ENCODE peak calls at places on chromosome 11, in five cellular contexts. I is spleen, V is heart right ventricle, H is pancreas, E is neural progenitor cell. W is an unnamed sample.

GRCh38 chr11:60992842-60993409 is 21.4 kb downstream of the CD6 start:
- DNase-seq in V (no peak), H (no peak), E (no peak), I (no peak), W (no peak)

GRCh38 chr11:131423715-131424114 is 53.3 kb downstream of the NTM start:
- DNase-seq in H (no peak), I (no peak), E (no peak), V (no peak), W (no peak)

GRCh38 chr11:41872458-41872857 is 413.0 kb upstream of the LRRC4C start:
- DNase-seq in I (no peak), H (no peak), E (no peak), V (no peak), W (no peak)

GRCh38 chr11:62401356-62401755 is 17.5 kb upstream of the SCGB1A1 start:
- DNase-seq in V (no peak), E (no peak), H (no peak), I (peak; percentile 44), W (no peak)

GRCh38 chr11:23555085-23555484 is 694.8 kb upstream of the CCDC179 start:
- DNase-seq in V (no peak), E (no peak), I (no peak), H (no peak), W (no peak)

GRCh38 chr11:109309153-109309552 is 112.8 kb upstream of the C11orf87 start:
- DNase-seq in E (no peak), V (no peak), I (no peak), H (no peak), W (no peak)

GRCh38 chr11:133501643-133502535 is 30.4 kb downstream of the OPCML start:
- DNase-seq in V (no peak), H (no peak), I (no peak), E (peak; percentile 28), W (peak; percentile 69)

GRCh38 chr11:76566811-76567210 is 103.7 kb downstream of the LRRC32 start:
- DNase-seq in H (no peak), V (no peak), I (no peak), E (no peak), W (no peak)

GRCh38 chr11:47109882-47110281 is 66.8 kb downstream of the ARFGAP2 start:
- DNase-seq in V (no peak), H (no peak), E (no peak), I (no peak), W (no peak)

GRCh38 chr11:130452941-130453340 is 4.5 kb downstream of the ADAMTS15 start:
- DNase-seq in H (no peak), I (no peak), V (no peak), E (no peak), W (no peak)

GRCh38 chr11:128625766-128626165 is 38.4 kb upstream of the ETS1 start:
- DNase-seq in E (no peak), H (no peak), V (no peak), I (no peak), W (no peak)

GRCh38 chr11:33976351-33977199 is 75.0 kb upstream of the CAPRIN1 start:
- DNase-seq in E (no peak), I (no peak), V (no peak), H (no peak), W (no peak)

GRCh38 chr11:60985991-60986915 is 14.8 kb downstream of the CD6 start:
- DNase-seq in E (no peak), V (no peak), H (no peak), I (peak; percentile 91), W (no peak)

GRCh38 chr11:78190374-78190773 is 1.7 kb downstream of the USP35 start:
- DNase-seq in I (peak; percentile 46), H (no peak), V (no peak), E (no peak), W (no peak)

GRCh38 chr11:122095950-122096942 is 19.8 kb downstream of the BLID start:
- DNase-seq in H (no peak), E (no peak), I (no peak), V (no peak), W (no peak)

GRCh38 chr11:15923169-15923568 is 433.2 kb downstream of the SOX6 start:
- DNase-seq in H (no peak), V (no peak), I (no peak), E (peak; percentile 31), W (no peak)

GRCh38 chr11:92423133-92423532 is 198.5 kb downstream of the FAT3 start:
- DNase-seq in E (no peak), I (no peak), H (no peak), V (no peak), W (no peak)

GRCh38 chr11:92703431-92703830 is 266.0 kb upstream of the MTNR1B start:
- DNase-seq in E (no peak), V (no peak), H (no peak), I (no peak), W (no peak)

GRCh38 chr11:129652828-129653227 is 162.8 kb upstream of the TMEM45B start:
- DNase-seq in I (no peak), H (no peak), E (no peak), V (no peak), W (no peak)

GRCh38 chr11:35276396-35276795 is 137.4 kb downstream of the CD44 start:
- DNase-seq in I (no peak), V (no peak), E (no peak), H (peak; percentile 52), W (no peak)

GRCh38 chr11:10916674-10917073 is 58.8 kb upstream of the ZBED5 start:
- DNase-seq in H (no peak), I (no peak), E (no peak), V (no peak), W (no peak)

GRCh38 chr11:110376711-110377324 is 52.9 kb upstream of the FDX1 start:
- DNase-seq in H (peak; percentile 77), V (peak; percentile 85), I (no peak), E (peak; percentile 78), W (no peak)

GRCh38 chr11:122647728-122648127 is 7.8 kb upstream of the UBASH3B start:
- DNase-seq in V (no peak), H (no peak), E (no peak), I (no peak), W (no peak)

GRCh38 chr11:82823635-82824614 is 76.3 kb downstream of the PRCP start:
- DNase-seq in V (no peak), I (no peak), E (no peak), H (no peak), W (no peak)

GRCh38 chr11:47326198-47326597 is 26.3 kb downstream of the MYBPC3 start:
- DNase-seq in E (no peak), H (no peak), I (no peak), V (no peak), W (no peak)

GRCh38 chr11:86160546-86161149 is 83.9 kb upstream of the EED start:
- DNase-seq in I (no peak), E (no peak), V (no peak), H (no peak), W (no peak)

GRCh38 chr11:41534861-41535260 is 75.4 kb upstream of the LRRC4C start:
- DNase-seq in I (no peak), E (no peak), H (no peak), V (no peak), W (no peak)

GRCh38 chr11:43943931-43944751 is 1.7 kb downstream of the C11orf96 start:
- DNase-seq in E (peak; percentile 42), H (no peak), V (no peak), I (peak; percentile 76), W (no peak)

GRCh38 chr11:68545796-68546195 is 85.2 kb downstream of the PPP6R3 start:
- DNase-seq in H (no peak), E (no peak), I (no peak), V (peak; percentile 11), W (no peak)

GRCh38 chr11:9017773-9018172 is 14.0 kb upstream of the NRIP3 start:
- DNase-seq in V (peak; percentile 66), E (no peak), H (no peak), I (no peak), W (no peak)

GRCh38 chr11:12724301-12725046 is 50.3 kb downstream of the TEAD1 start:
- DNase-seq in I (no peak), H (peak; percentile 69), V (peak; percentile 80), E (peak; percentile 72), W (no peak)

GRCh38 chr11:57787920-57788716 is 26.5 kb downstream of the CTNND1 start:
- DNase-seq in H (no peak), V (no peak), E (peak; percentile 36), I (no peak), W (no peak)

GRCh38 chr11:10858505-10859360 is 880 bp upstream of the ZBED5 start:
- DNase-seq in V (peak; percentile 65), I (peak; percentile 92), H (peak; percentile 64), E (peak; percentile 82), W (no peak)

GRCh38 chr11:67630230-67630942 is 649 bp upstream of the NUDT8 start:
- DNase-seq in H (peak; percentile 100), E (peak; percentile 100), V (peak; percentile 98), I (peak; percentile 99), W (peak; percentile 99)

GRCh38 chr11:111605681-111606080 is 3.4 kb downstream of the SIK2 start:
- DNase-seq in E (no peak), I (no peak), H (no peak), V (no peak), W (no peak)

GRCh38 chr11:43576834-43577521 is 103.6 kb upstream of the HSD17B12 start:
- DNase-seq in I (no peak), V (peak; percentile 63), E (peak; percentile 93), H (no peak), W (no peak)

GRCh38 chr11:109251230-109251629 is 170.8 kb upstream of the C11orf87 start:
- DNase-seq in I (no peak), H (no peak), E (no peak), V (no peak), W (no peak)

GRCh38 chr11:132284611-132285010 is 914.2 kb downstream of the NTM start:
- DNase-seq in H (no peak), E (no peak), V (no peak), I (no peak), W (no peak)

GRCh38 chr11:130369713-130370112 is 55.0 kb upstream of the ZBTB44 start:
- DNase-seq in E (no peak), H (no peak), V (no peak), I (no peak), W (no peak)

DNA sequence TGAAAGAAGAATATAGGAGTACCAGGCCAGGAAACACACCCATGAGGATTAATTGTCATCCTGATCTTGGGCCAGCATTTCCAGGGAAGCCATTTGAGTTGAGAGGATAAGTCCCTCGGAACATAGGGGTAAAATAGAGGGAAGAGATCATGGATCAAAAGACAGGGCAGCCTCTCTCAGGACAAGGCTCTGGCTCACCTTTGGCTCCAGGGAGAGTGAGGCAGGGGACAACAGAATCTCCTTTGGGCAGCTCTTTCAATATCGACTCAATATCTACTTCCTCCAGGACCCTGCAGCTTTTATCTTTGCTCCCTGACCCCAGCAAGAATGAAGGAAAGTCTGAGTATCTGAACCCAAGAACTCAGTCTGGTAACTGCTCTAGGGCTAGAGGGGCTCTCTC is at the start of gene OR2AG1:
- DNase-seq in H (no peak), V (no peak), E (no peak), I (no peak), W (no peak)
- TF ChIP-seq CTCF in H (no peak), V (no peak), E (no peak), I (no peak), W (no peak)

GRCh38 chr11:27468643-27469332 is 3.8 kb downstream of the LGR4 start:
- DNase-seq in V (no peak), E (peak; percentile 36), I (no peak), H (no peak), W (no peak)
- H3K4me1 ChIP-seq in V (peaks cover 55% of the 10 kb centered on the region), E (peaks cover 54% of the 10 kb centered on the region), I (peaks cover 72% of the 10 kb centered on the region), H (peaks cover 35% of the 10 kb centered on the region), W (peaks cover 61% of the 10 kb centered on the region)

GRCh38 chr11:84714316-84714780 is 912.8 kb downstream of the DLG2 start:
- DNase-seq in I (peak; percentile 16), E (peak; percentile 85), V (peak; percentile 34), H (peak; percentile 40), W (no peak)
- TF ChIP-seq CTCF in I (no peak), E (peak; percentile 79), V (peak; percentile 49), H (no peak), W (no peak)

GRCh38 chr11:118928870-118929495 is 3.3 kb upstream of the BCL9L start:
- DNase-seq in E (no peak), V (peak; percentile 78), I (peak; percentile 92), H (peak; percentile 80), W (no peak)
- H3K4me1 ChIP-seq in E (peaks cover 22% of the 10 kb centered on the region), V (peaks cover 28% of the 10 kb centered on the region), I (peaks cover 61% of the 10 kb centered on the region), H (peaks cover 15% of the 10 kb centered on the region), W (peaks cover 37% of the 10 kb centered on the region)

W was measured in vagina.